ENCODE peak calls at places on chromosomes 6 and 20, in four cellular contexts. A, V, Q and O are unnamed samples.

GRCh38 chr6:52020961-52021570 is 66.3 kb downstream of the PKHD1 start:
- DNase-seq in A (peak; percentile 36), V (no peak), Q (peak; percentile 33), O (no peak)

GRCh38 chr6:41697902-41698349 is 37.5 kb downstream of the TFEB start:
- DNase-seq in A (no peak), V (no peak), Q (no peak), O (no peak)

GRCh38 chr6:54595844-54596243 is 250.7 kb upstream of the FAM83B start:
- DNase-seq in A (no peak), V (no peak), Q (no peak), O (no peak)

GRCh38 chr20:4519530-4519929 is 202.2 kb upstream of the PRND start:
- DNase-seq in A (no peak), V (no peak), Q (peak; percentile 9), O (peak; percentile 79)

GRCh38 chr20:24160563-24161355 is 172.2 kb upstream of the GGTLC1 start:
- DNase-seq in A (peak; percentile 39), V (no peak), Q (peak; percentile 17), O (peak; percentile 66)

GRCh38 chr6:152265651-152266050 is 371.5 kb downstream of the SYNE1 start:
- DNase-seq in A (no peak), V (no peak), Q (no peak), O (no peak)

GRCh38 chr6:31655349-31656237 is at the start of gene APOM:
- DNase-seq in A (peak; percentile 100), V (no peak), Q (no peak), O (no peak)

GRCh38 chr20:4341804-4342560 is 326.6 kb upstream of the RNF24 start:
- DNase-seq in A (no peak), V (no peak), Q (no peak), O (no peak)

GRCh38 chr6:144214622-144215401 is 64.5 kb downstream of the STX11 start:
- DNase-seq in A (no peak), V (no peak), Q (no peak), O (no peak)

GRCh38 chr6:151325075-151326050 is 66.0 kb downstream of the ZBTB2 start:
- DNase-seq in A (peak; percentile 62), V (no peak), Q (no peak), O (peak; percentile 58)

GRCh38 chr6:135351635-135352034 is 145.9 kb downstream of the AHI1 start:
- DNase-seq in A (no peak), V (no peak), Q (no peak), O (no peak)

GRCh38 chr6:169240591-169241390 is 12.9 kb downstream of the THBS2 start:
- DNase-seq in A (no peak), V (no peak), Q (no peak), O (no peak)

GRCh38 chr6:26045939-26046368 is 41.3 kb upstream of the HFE start:
- DNase-seq in A (peak; percentile 70), V (no peak), Q (no peak), O (no peak)

GRCh38 chr6:144408151-144408550 is 123.0 kb downstream of the UTRN start:
- DNase-seq in A (no peak), V (no peak), Q (no peak), O (no peak)

GRCh38 chr6:150091466-150091865 is 22.5 kb upstream of the ULBP3 start:
- DNase-seq in A (no peak), V (no peak), Q (no peak), O (no peak)

GRCh38 chr6:89638320-89639195 is at the start of gene LYRM2:
- DNase-seq in A (peak; percentile 84), V (peak; percentile 71), Q (peak; percentile 92), O (peak; percentile 94)

GRCh38 chr20:25285856-25286798 is 38.2 kb downstream of the PYGB start:
- DNase-seq in A (no peak), V (no peak), Q (no peak), O (peak; percentile 5)

GRCh38 chr6:49423817-49424216 is 39.2 kb downstream of the MMUT start:
- DNase-seq in A (no peak), V (no peak), Q (no peak), O (no peak)

GRCh38 chr6:43263314-43264178 is 20.3 kb downstream of the TTBK1 start:
- DNase-seq in A (peak; percentile 78), V (peak; percentile 46), Q (peak; percentile 80), O (peak; percentile 90)

GRCh38 chr6:68533339-68533795 is 101.7 kb upstream of the ADGRB3 start:
- DNase-seq in A (no peak), V (no peak), Q (no peak), O (peak; percentile 11)

GRCh38 chr6:68597642-68598041 is 37.4 kb upstream of the ADGRB3 start:
- DNase-seq in A (no peak), V (no peak), Q (no peak), O (no peak)

GRCh38 chr20:60071965-60072364 is 113.7 kb downstream of the CDH26 start:
- DNase-seq in A (no peak), V (no peak), Q (no peak), O (no peak)

GRCh38 chr6:683742-684440 is 9.0 kb downstream of the EXOC2 start:
- DNase-seq in A (no peak), V (no peak), Q (peak; percentile 74), O (peak; percentile 76)

GRCh38 chr20:47062226-47062880 is 167.7 kb downstream of the EYA2 start:
- DNase-seq in A (no peak), V (no peak), Q (no peak), O (no peak)

DNA sequence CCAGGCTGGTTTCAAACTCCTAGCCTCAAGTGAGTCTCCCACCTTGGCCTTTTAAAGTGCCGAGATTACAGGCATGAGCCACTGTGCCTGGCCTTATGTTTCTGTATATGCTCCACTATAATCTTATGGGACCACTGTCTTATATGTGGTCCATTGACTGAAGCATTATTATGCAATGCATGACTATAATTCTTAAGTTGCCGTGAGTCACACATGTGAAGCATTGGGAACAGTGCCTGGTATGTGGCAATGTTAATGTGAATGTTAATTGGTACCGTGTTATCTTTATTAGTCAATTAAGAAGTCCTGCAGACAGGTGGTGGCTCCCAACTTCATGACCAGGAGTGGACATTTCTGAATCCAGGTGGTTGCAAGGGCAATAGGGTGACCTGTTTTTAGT is 14.7 kb upstream of the ASXL1 start:
- DNase-seq in A (no peak), V (no peak), Q (no peak), O (no peak)
- TF ChIP-seq NR2C2 in A (no peak), V (no peak), Q (no peak), O (no peak)

GRCh38 chr6:33761922-33762629 is 15.4 kb upstream of the IP6K3 start:
- DNase-seq in A (peak; percentile 87), V (no peak), Q (peak; percentile 83), O (peak; percentile 66)
- TF ChIP-seq MAX in A (peak; percentile 69), V (no peak), Q (no peak), O (no peak)

DNA sequence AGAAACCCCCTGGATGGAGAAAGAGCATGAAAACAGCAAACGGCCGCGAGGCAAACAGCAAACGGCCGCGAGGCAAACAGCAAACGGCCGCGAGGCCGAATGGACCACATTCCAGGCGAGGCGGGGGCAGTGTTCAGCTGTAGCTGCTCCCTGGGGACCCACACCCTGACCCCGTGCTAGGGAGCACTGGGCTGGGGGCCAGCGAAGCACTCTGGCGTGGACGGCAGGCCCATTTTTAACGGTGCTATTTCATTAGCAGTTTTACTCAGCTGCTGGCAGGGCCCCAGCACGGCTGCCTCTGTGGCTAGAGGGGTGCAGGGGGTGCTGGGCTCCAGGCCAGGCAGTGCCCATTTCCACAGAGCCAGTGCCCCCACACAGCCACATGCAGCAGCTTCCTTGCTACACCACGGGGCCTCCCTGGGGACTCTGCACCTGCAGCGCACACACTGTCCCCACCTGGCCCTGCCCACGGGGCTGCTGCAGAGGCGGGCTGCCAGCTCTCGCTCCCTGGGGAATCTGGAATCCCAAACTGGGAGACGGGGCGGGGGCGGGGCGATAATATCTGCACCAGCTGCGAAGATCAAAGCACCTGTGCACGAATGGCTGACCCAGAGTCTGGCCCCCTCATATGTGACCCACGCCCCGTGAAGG is 35.6 kb upstream of the SLCO4A1 start:
- DNase-seq in A (no peak), V (no peak), Q (no peak), O (peak; percentile 45)
- TF ChIP-seq NR2C2 in A (peak; percentile 29), V (no peak), Q (no peak), O (no peak)

GRCh38 chr6:85111481-85112001 is 338.3 kb upstream of the NT5E start:
- DNase-seq in A (no peak), V (no peak), Q (no peak), O (peak; percentile 14)
- TF ChIP-seq MAX in A (no peak), V (no peak), Q (no peak), O (no peak)

DNA sequence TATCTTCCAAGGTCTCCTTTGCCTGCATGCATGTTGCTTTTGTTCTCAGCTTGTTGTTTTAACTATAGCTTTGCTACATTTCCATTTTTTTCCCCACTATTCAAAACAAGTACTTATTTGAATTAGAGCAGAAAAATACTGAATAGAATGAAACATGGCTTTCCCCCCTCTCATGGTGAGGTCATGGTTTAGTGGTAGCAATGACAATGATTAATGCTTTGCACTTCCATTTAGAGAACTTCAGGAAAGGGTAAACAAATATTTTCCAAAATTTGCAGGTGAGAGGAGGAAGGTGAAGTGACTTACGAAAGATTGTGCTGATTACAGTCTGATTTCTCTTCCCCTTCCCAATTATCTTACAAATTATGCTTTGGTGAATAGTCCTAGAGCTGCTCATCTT is 47.8 kb upstream of the TRAF3IP2 start:
- DNase-seq in A (no peak), V (no peak), Q (no peak), O (no peak)
- TF ChIP-seq NR2C2 in A (no peak), V (no peak), Q (no peak), O (no peak)